ENCODE peak calls at places on chromosomes 12 and 14, in four cellular contexts. S is mammary epithelial cell, M is HCT116, W is GM23338. K is an unnamed sample.

GRCh38 chr14:93343797-93344196 is 3.2 kb upstream of the COX8C start:
- DNase-seq in M (no peak), W (peak; percentile 75), S (no peak), K (no peak)

GRCh38 chr14:35534130-35534883 is at the start of gene INSM2:
- DNase-seq in M (no peak), W (peak; percentile 18), S (no peak), K (no peak)

GRCh38 chr14:35341454-35342159 is 49.4 kb downstream of the PSMA6 start:
- DNase-seq in W (peak; percentile 50), S (peak; percentile 90), M (peak; percentile 45), K (no peak)

GRCh38 chr14:55556929-55557623 is 22.9 kb upstream of the KTN1 start:
- DNase-seq in M (peak; percentile 38), W (no peak), S (peak; percentile 91), K (no peak)

GRCh38 chr12:102548543-102548942 is 68.2 kb upstream of the IGF1 start:
- DNase-seq in S (no peak), W (no peak), M (no peak), K (no peak)

GRCh38 chr12:114412825-114413749 is 7.1 kb upstream of the TBX5 start:
- DNase-seq in S (no peak), W (peak; percentile 48), M (no peak), K (no peak)

GRCh38 chr14:71202881-71203280 is 295.6 kb downstream of the PCNX1 start:
- DNase-seq in S (no peak), W (no peak), M (no peak), K (no peak)

GRCh38 chr12:104686196-104686595 is 229.4 kb downstream of the CHST11 start:
- DNase-seq in M (no peak), S (peak; percentile 36), W (no peak), K (no peak)

GRCh38 chr12:47801170-47801903 is 18.4 kb downstream of the HDAC7 start:
- DNase-seq in S (no peak), M (no peak), W (no peak), K (no peak)

GRCh38 chr12:130225347-130225746 is 63.1 kb downstream of the FZD10 start:
- DNase-seq in S (no peak), W (no peak), M (no peak), K (no peak)

GRCh38 chr14:106459971-106460730 is 933.8 kb downstream of the TMEM121 start:
- DNase-seq in M (no peak), S (no peak), W (peak; percentile 4), K (peak; percentile 8)

GRCh38 chr14:70856851-70857498 is 47.7 kb upstream of the MAP3K9 start:
- DNase-seq in M (no peak), S (peak; percentile 92), W (no peak), K (no peak)

GRCh38 chr12:78376257-78376656 is 488.3 kb upstream of the SYT1 start:
- DNase-seq in W (no peak), M (no peak), S (no peak), K (no peak)

GRCh38 chr14:70359076-70359424 is 433 bp downstream of the COX16 start:
- DNase-seq in W (no peak), S (no peak), M (no peak), K (no peak)

GRCh38 chr12:95976416-95976832 is 19.7 kb downstream of the HAL start:
- DNase-seq in M (no peak), S (peak; percentile 64), W (no peak), K (no peak)

GRCh38 chr12:57031228-57031670 is 14.9 kb upstream of the TAC3 start:
- DNase-seq in M (peak; percentile 18), W (peak; percentile 31), S (peak; percentile 80), K (peak; percentile 43)

GRCh38 chr14:49420201-49420600 is 166.0 kb downstream of the RPS29 start:
- DNase-seq in M (no peak), W (no peak), S (no peak), K (no peak)

GRCh38 chr12:93380480-93381121 is 2.9 kb downstream of the NUDT4 start:
- DNase-seq in S (peak; percentile 35), M (no peak), W (peak; percentile 30), K (peak; percentile 39)

GRCh38 chr14:64646103-64646502 is 58.1 kb upstream of the PLEKHG3 start:
- DNase-seq in S (no peak), M (no peak), W (peak; percentile 29), K (no peak)

GRCh38 chr14:59273737-59274136 is 85.3 kb downstream of the DAAM1 start:
- DNase-seq in S (no peak), M (no peak), W (no peak), K (no peak)

GRCh38 chr14:57085801-57086200 is 182.9 kb downstream of the EXOC5 start:
- DNase-seq in S (peak; percentile 16), M (no peak), W (no peak), K (no peak)

GRCh38 chr14:52895000-52895399 is 55.9 kb downstream of the FERMT2 start:
- DNase-seq in M (peak; percentile 15), W (no peak), S (no peak), K (no peak)

GRCh38 chr12:52190860-52191729 is 719 bp downstream of the KRT80 start:
- DNase-seq in W (no peak), S (no peak), M (no peak), K (no peak)

GRCh38 chr12:70561550-70561949 is 75.7 kb downstream of the PTPRB start:
- DNase-seq in M (no peak), W (no peak), S (no peak), K (no peak)
- H2AFZ ChIP-seq in M (no peak overlapping the region), W (no peak overlapping the region), S (no peak overlapping the region), K (no peak overlapping the region)

DNA sequence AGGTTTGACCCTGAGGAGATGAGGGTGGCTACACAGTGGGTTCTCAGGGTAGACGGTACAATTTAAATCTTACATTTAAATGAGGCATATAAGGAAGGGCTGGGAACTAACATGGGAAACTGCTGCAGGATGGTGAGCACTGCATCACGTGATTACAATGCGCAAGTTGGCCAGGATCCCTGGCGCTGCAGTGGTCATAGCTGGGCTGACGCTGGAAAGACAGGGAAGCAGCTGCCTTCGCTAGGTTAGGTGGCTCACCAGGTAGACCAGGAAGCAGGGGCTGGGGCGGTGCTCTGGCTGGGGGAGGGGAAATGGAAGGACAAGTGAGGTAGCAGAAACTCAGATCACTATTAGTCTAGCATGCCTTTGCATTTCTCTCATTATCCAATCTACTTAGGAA is 149.9 kb downstream of the FOXN3 start:
- DNase-seq in M (no peak), W (peak; percentile 57), S (no peak), K (no peak)
- H3K4me1 ChIP-seq in M (no peaks in the 10 kb centered on the region), W (peaks cover 51% of the 10 kb centered on the region), S (no peaks in the 10 kb centered on the region), K (no peaks in the 10 kb centered on the region)

DNA sequence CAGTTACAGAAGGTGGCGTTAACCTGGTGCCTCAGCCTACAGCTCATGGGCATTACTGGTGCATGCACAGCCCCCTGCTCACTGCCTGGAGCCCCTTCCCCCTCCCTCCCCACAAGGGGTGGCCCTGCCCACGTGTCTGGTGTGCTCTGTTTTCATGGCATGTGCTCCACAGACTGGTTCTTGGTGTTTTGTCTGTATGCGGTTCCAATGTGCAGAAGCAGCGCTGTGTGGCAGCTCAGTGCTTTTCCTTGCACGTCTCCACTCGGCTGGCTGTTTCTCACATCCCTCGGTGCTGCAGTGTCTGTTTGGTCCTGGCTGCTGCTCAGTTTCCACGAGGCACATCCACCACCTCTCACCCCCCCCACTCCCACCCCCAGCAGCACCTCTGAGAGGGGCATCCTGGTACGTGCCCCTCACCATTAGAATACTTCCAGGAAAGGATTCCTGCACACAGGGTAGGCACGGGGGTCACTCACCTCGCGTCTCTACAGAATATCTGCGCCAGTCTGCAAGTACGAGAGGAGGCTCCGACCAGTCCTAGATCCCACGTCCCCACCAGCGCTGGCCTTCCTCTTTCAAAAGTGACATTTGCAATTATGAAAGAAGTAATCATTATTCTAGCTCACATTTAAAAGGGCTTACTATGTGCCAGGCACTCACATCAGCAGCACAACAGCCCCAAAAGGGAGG is 27.1 kb downstream of the DIO3 start:
- DNase-seq in S (no peak), W (no peak), M (no peak), K (no peak)
- H3K27me3 ChIP-seq in S (no peaks in the 10 kb centered on the region), W (no peaks in the 10 kb centered on the region), M (no peaks in the 10 kb centered on the region), K (peaks cover 3% of the 10 kb centered on the region)

DNA sequence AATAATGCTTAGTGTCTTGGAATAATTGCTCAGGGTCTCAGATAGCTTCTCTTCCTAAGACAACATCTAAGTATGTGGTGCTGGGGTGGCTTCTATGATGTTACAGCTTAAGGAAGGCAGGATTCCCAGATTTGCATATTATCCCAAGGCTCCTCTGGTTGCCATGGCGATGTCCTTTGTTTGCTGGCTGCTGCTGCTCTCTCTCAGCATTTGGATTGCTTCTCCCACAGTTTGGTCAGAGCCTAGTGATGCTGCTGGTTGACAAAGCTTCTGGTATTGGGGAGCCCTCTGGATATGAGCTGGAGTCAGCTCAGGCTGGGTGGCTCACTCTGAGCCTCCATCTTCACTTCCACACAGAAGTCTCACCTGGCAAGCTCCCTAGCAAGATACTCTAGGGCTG is 56.4 kb upstream of the FBXO33 start:
- DNase-seq in M (no peak), S (no peak), W (peak; percentile 93), K (no peak)
- H2AFZ ChIP-seq in M (no peak overlapping the region), S (no peak overlapping the region), W (no peak overlapping the region), K (no peak overlapping the region)

GRCh38 chr12:40099423-40099853 is 6.4 kb downstream of the SLC2A13 start:
- DNase-seq in S (no peak), W (no peak), M (no peak), K (no peak)
- H3K4me1 ChIP-seq in S (peaks cover 4% of the 10 kb centered on the region), W (peaks cover 13% of the 10 kb centered on the region), M (peaks cover 5% of the 10 kb centered on the region), K (no peaks in the 10 kb centered on the region)

GRCh38 chr14:87153901-87154300 is 839.1 kb downstream of the GALC start:
- DNase-seq in M (no peak), S (no peak), W (no peak), K (no peak)

GRCh38 chr14:87153391-87153790 is 839.6 kb downstream of the GALC start:
- DNase-seq in M (no peak), S (no peak), W (no peak), K (no peak)

GRCh38 chr14:87152701-87153100 is 840.3 kb downstream of the GALC start:
- DNase-seq in M (no peak), S (no peak), W (no peak), K (peak; percentile 8)

GRCh38 chr14:87149583-87150354 is 843.2 kb downstream of the GALC start:
- DNase-seq in S (peak; percentile 23), M (no peak), W (peak; percentile 97), K (no peak)

GRCh38 chr14:87148655-87149054 is 844.3 kb downstream of the GALC start:
- DNase-seq in M (no peak), W (peak; percentile 18), S (no peak), K (no peak)
- H3K27me3 ChIP-seq in M (no peaks in the 10 kb centered on the region), W (peaks cover 69% of the 10 kb centered on the region), S (no peaks in the 10 kb centered on the region), K (no peaks in the 10 kb centered on the region)

DNA sequence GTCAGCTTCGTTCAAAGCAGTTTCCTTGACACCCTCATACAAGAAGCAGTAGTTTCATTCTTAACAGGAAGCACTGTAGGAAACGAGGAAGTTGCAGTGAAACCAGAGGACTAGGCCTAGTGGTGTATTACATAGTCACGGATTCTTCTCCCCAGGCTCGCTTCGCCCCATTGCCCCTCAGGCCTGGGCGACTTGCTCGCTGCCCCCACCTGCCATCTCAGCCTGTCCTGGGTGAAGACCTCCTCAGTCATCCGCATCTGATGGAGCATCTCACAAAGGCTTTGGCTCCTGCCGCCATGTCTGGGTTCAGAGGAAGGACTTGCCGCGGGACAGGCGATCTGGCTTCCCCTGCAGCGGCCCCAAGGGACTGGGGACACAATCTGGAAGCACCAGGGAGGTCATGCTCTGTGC is 93.5 kb downstream of the LMNTD1 start:
- DNase-seq in S (no peak), M (no peak), W (no peak), K (no peak)
- H2AFZ ChIP-seq in S (peak overlapping the region; percentile 15), M (peak overlapping the region; percentile 62), W (peak overlapping the region; percentile 77), K (no peak overlapping the region)